ENCODE peak calls at places on chromosomes 16 and 17, in seven cellular contexts. One of them, this sample, is unnamed.
A peak's percentile ranks its signal among the peaks of the same experiment; 100 is the strongest.

GRCh38 chr16:629289-630023 is 1.3 kb upstream of the WFIKKN1 start:
- DNase-seq in Calu3: no peak
- DNase-seq in astrocyte of the spinal cord: no peak
- DNase-seq in left ventricle myocardium inferior: no peak
- DNase-seq in body of pancreas: peak; percentile 13
- DNase-seq in bronchial epithelial cell: no peak
- DNase-seq in AG09309: no peak
- DNase-seq in this sample: no peak

GRCh38 chr16:46765050-46765449 is 16.9 kb upstream of the MYLK3 start:
- DNase-seq in Calu3: no peak
- DNase-seq in astrocyte of the spinal cord: peak; percentile 68
- DNase-seq in left ventricle myocardium inferior: no peak
- DNase-seq in body of pancreas: no peak
- DNase-seq in bronchial epithelial cell: no peak
- DNase-seq in AG09309: peak; percentile 20
- DNase-seq in this sample: no peak

GRCh38 chr17:78899361-78900260 is 3.4 kb downstream of the CEP295NL start:
- DNase-seq in Calu3: peak; percentile 69
- DNase-seq in astrocyte of the spinal cord: no peak
- DNase-seq in left ventricle myocardium inferior: peak; percentile 76
- DNase-seq in body of pancreas: no peak
- DNase-seq in bronchial epithelial cell: no peak
- DNase-seq in AG09309: no peak
- DNase-seq in this sample: no peak

GRCh38 chr17:46212634-46213435 is 19.6 kb upstream of the KANSL1 start:
- DNase-seq in Calu3: peak; percentile 83
- DNase-seq in astrocyte of the spinal cord: peak; percentile 76
- DNase-seq in left ventricle myocardium inferior: no peak
- DNase-seq in body of pancreas: peak; percentile 80
- DNase-seq in bronchial epithelial cell: peak; percentile 61
- DNase-seq in AG09309: peak; percentile 75
- DNase-seq in this sample: no peak

GRCh38 chr17:9880582-9880999 is 24.5 kb downstream of the RCVRN start:
- DNase-seq in Calu3: peak; percentile 50
- DNase-seq in astrocyte of the spinal cord: peak; percentile 35
- DNase-seq in left ventricle myocardium inferior: no peak
- DNase-seq in body of pancreas: no peak
- DNase-seq in bronchial epithelial cell: peak; percentile 86
- DNase-seq in AG09309: no peak
- DNase-seq in this sample: no peak

GRCh38 chr16:89589241-89589926 is 13.8 kb downstream of the CPNE7 start:
- DNase-seq in Calu3: no peak
- DNase-seq in astrocyte of the spinal cord: no peak
- DNase-seq in left ventricle myocardium inferior: no peak
- DNase-seq in body of pancreas: no peak
- DNase-seq in bronchial epithelial cell: no peak
- DNase-seq in AG09309: no peak
- DNase-seq in this sample: no peak

GRCh38 chr16:84559311-84559932 is 55.0 kb upstream of the MEAK7 start:
- DNase-seq in Calu3: peak; percentile 51
- DNase-seq in astrocyte of the spinal cord: no peak
- DNase-seq in left ventricle myocardium inferior: no peak
- DNase-seq in body of pancreas: no peak
- DNase-seq in bronchial epithelial cell: no peak
- DNase-seq in AG09309: no peak
- DNase-seq in this sample: no peak

GRCh38 chr16:66603537-66604375 is 748 bp upstream of the CMTM3 start:
- DNase-seq in Calu3: peak; percentile 23
- DNase-seq in astrocyte of the spinal cord: peak; percentile 73
- DNase-seq in left ventricle myocardium inferior: peak; percentile 64
- DNase-seq in body of pancreas: no peak
- DNase-seq in bronchial epithelial cell: no peak
- DNase-seq in AG09309: no peak
- DNase-seq in this sample: peak; percentile 88

GRCh38 chr16:25317732-25318316 is 60.2 kb upstream of the ZKSCAN2 start:
- DNase-seq in Calu3: no peak
- DNase-seq in astrocyte of the spinal cord: no peak
- DNase-seq in left ventricle myocardium inferior: no peak
- DNase-seq in body of pancreas: no peak
- DNase-seq in bronchial epithelial cell: no peak
- DNase-seq in AG09309: no peak
- DNase-seq in this sample: no peak
- TF ChIP-seq CTCF in Calu3: no peak
- TF ChIP-seq CTCF in astrocyte of the spinal cord: no peak
- TF ChIP-seq CTCF in left ventricle myocardium inferior: no peak
- TF ChIP-seq CTCF in body of pancreas: no peak
- TF ChIP-seq CTCF in bronchial epithelial cell: no peak
- TF ChIP-seq CTCF in AG09309: no peak
- TF ChIP-seq CTCF in this sample: no peak

GRCh38 chr16:3022208-3022696 is 1.5 kb downstream of the HCFC1R1 start:
- DNase-seq in Calu3: peak; percentile 98
- DNase-seq in astrocyte of the spinal cord: peak; percentile 97
- DNase-seq in left ventricle myocardium inferior: peak; percentile 88
- DNase-seq in body of pancreas: peak; percentile 92
- DNase-seq in bronchial epithelial cell: peak; percentile 90
- DNase-seq in AG09309: peak; percentile 86
- DNase-seq in this sample: no peak

GRCh38 chr16:3022697-3023414 is 886 bp downstream of the HCFC1R1 start:
- DNase-seq in Calu3: no peak
- DNase-seq in astrocyte of the spinal cord: peak; percentile 51
- DNase-seq in left ventricle myocardium inferior: no peak
- DNase-seq in body of pancreas: no peak
- DNase-seq in bronchial epithelial cell: no peak
- DNase-seq in AG09309: no peak
- DNase-seq in this sample: no peak

GRCh38 chr16:3020604-3021448 is 658 bp downstream of the TNFRSF12A start:
- DNase-seq in Calu3: peak; percentile 98
- DNase-seq in astrocyte of the spinal cord: peak; percentile 91
- DNase-seq in left ventricle myocardium inferior: peak; percentile 75
- DNase-seq in body of pancreas: peak; percentile 95
- DNase-seq in bronchial epithelial cell: peak; percentile 72
- DNase-seq in AG09309: peak; percentile 68
- DNase-seq in this sample: no peak

GRCh38 chr16:3020247-3020603 is at the start of gene TNFRSF12A:
- DNase-seq in Calu3: peak; percentile 90
- DNase-seq in astrocyte of the spinal cord: peak; percentile 80
- DNase-seq in left ventricle myocardium inferior: peak; percentile 83
- DNase-seq in body of pancreas: peak; percentile 86
- DNase-seq in bronchial epithelial cell: peak; percentile 56
- DNase-seq in AG09309: no peak
- DNase-seq in this sample: no peak

GRCh38 chr16:3021449-3022207 is 1.5 kb downstream of the TNFRSF12A start:
- DNase-seq in Calu3: peak; percentile 96
- DNase-seq in astrocyte of the spinal cord: peak; percentile 98
- DNase-seq in left ventricle myocardium inferior: peak; percentile 84
- DNase-seq in body of pancreas: peak; percentile 85
- DNase-seq in bronchial epithelial cell: peak; percentile 91
- DNase-seq in AG09309: peak; percentile 82
- DNase-seq in this sample: peak; percentile 84
- TF ChIP-seq CTCF in Calu3: no peak
- TF ChIP-seq CTCF in astrocyte of the spinal cord: peak; percentile 39
- TF ChIP-seq CTCF in left ventricle myocardium inferior: peak; percentile 54
- TF ChIP-seq CTCF in body of pancreas: no peak
- TF ChIP-seq CTCF in bronchial epithelial cell: peak; percentile 48
- TF ChIP-seq CTCF in AG09309: peak; percentile 44
- TF ChIP-seq CTCF in this sample: peak; percentile 54

GRCh38 chr16:79997257-79997656 is 396.7 kb upstream of the MAF start:
- DNase-seq in Calu3: peak; percentile 20
- DNase-seq in astrocyte of the spinal cord: peak; percentile 9
- DNase-seq in left ventricle myocardium inferior: no peak
- DNase-seq in body of pancreas: no peak
- DNase-seq in bronchial epithelial cell: peak; percentile 31
- DNase-seq in AG09309: no peak
- DNase-seq in this sample: no peak
- TF ChIP-seq CTCF in Calu3: peak; percentile 43
- TF ChIP-seq CTCF in astrocyte of the spinal cord: peak; percentile 50
- TF ChIP-seq CTCF in left ventricle myocardium inferior: peak; percentile 35
- TF ChIP-seq CTCF in body of pancreas: no peak
- TF ChIP-seq CTCF in bronchial epithelial cell: peak; percentile 59
- TF ChIP-seq CTCF in AG09309: peak; percentile 63
- TF ChIP-seq CTCF in this sample: peak; percentile 64

GRCh38 chr17:55654821-55655220 is 67.8 kb downstream of the TMEM100 start:
- DNase-seq in Calu3: no peak
- DNase-seq in astrocyte of the spinal cord: no peak
- DNase-seq in left ventricle myocardium inferior: no peak
- DNase-seq in body of pancreas: no peak
- DNase-seq in bronchial epithelial cell: no peak
- DNase-seq in AG09309: no peak
- DNase-seq in this sample: no peak

GRCh38 chr17:55649935-55650597 is 72.6 kb downstream of the TMEM100 start:
- DNase-seq in Calu3: no peak
- DNase-seq in astrocyte of the spinal cord: no peak
- DNase-seq in left ventricle myocardium inferior: no peak
- DNase-seq in body of pancreas: no peak
- DNase-seq in bronchial epithelial cell: no peak
- DNase-seq in AG09309: no peak
- DNase-seq in this sample: no peak

GRCh38 chr17:55652114-55652513 is 70.5 kb downstream of the TMEM100 start:
- DNase-seq in Calu3: no peak
- DNase-seq in astrocyte of the spinal cord: no peak
- DNase-seq in left ventricle myocardium inferior: no peak
- DNase-seq in body of pancreas: no peak
- DNase-seq in bronchial epithelial cell: no peak
- DNase-seq in AG09309: no peak
- DNase-seq in this sample: no peak

GRCh38 chr17:55654015-55654414 is 68.6 kb downstream of the TMEM100 start:
- DNase-seq in Calu3: no peak
- DNase-seq in astrocyte of the spinal cord: no peak
- DNase-seq in left ventricle myocardium inferior: no peak
- DNase-seq in body of pancreas: no peak
- DNase-seq in bronchial epithelial cell: no peak
- DNase-seq in AG09309: no peak
- DNase-seq in this sample: no peak

GRCh38 chr17:55652825-55653224 is 69.8 kb downstream of the TMEM100 start:
- DNase-seq in Calu3: no peak
- DNase-seq in astrocyte of the spinal cord: no peak
- DNase-seq in left ventricle myocardium inferior: no peak
- DNase-seq in body of pancreas: no peak
- DNase-seq in bronchial epithelial cell: peak; percentile 49
- DNase-seq in AG09309: no peak
- DNase-seq in this sample: no peak
- TF ChIP-seq CTCF in Calu3: no peak
- TF ChIP-seq CTCF in astrocyte of the spinal cord: no peak
- TF ChIP-seq CTCF in left ventricle myocardium inferior: no peak
- TF ChIP-seq CTCF in body of pancreas: no peak
- TF ChIP-seq CTCF in bronchial epithelial cell: no peak
- TF ChIP-seq CTCF in AG09309: peak; percentile 7
- TF ChIP-seq CTCF in this sample: no peak

DNA sequence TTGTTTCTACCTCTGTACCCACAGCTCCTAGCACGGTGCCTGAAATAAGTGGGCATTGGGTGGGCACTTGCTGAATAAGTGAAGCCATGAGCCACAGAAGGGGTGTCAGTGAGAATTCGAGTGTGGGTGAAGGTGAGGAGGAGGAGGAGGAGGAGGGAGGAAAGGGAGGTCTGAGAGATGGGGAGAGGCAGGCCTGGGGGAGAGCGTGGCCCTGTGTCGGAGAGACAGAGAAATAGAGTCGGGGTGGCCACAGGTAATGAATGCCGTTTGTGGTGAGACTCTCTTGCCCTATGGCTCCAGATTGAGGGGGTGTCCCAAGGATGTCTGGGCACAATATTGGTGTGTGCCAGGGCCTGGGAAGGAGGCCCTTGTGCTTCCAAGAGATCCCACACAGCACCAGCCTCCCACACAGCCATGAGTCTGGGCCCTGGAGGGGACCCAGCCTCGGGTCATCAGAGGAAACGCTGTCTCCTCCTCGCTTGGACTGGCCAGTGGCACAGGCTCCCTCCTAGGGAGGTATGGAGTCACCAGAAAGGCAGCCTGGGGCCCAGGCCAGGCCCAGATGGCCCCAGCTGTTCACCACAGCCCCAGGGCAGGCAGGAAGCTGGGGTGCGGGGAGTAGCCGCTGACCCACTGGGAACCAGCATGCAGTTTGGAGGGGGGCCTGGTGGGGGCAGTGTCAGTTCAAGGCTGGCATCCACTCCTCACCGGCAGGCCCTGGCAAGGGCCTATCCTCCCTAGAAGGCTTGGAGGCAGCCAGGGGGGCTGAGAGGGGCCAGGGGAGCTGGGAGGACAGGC is 49.0 kb downstream of the SDK2 start:
- DNase-seq in Calu3: peak; percentile 10
- DNase-seq in astrocyte of the spinal cord: no peak
- DNase-seq in left ventricle myocardium inferior: peak; percentile 74
- DNase-seq in body of pancreas: no peak
- DNase-seq in bronchial epithelial cell: peak; percentile 32
- DNase-seq in AG09309: no peak
- DNase-seq in this sample: no peak
- TF ChIP-seq CTCF in Calu3: no peak
- TF ChIP-seq CTCF in astrocyte of the spinal cord: peak; percentile 32
- TF ChIP-seq CTCF in left ventricle myocardium inferior: peak; percentile 50
- TF ChIP-seq CTCF in body of pancreas: no peak
- TF ChIP-seq CTCF in bronchial epithelial cell: peak; percentile 90
- TF ChIP-seq CTCF in AG09309: no peak
- TF ChIP-seq CTCF in this sample: peak; percentile 79

GRCh38 chr17:788551-788950 is 6.4 kb downstream of the MRM3 start:
- DNase-seq in Calu3: no peak
- DNase-seq in astrocyte of the spinal cord: no peak
- DNase-seq in left ventricle myocardium inferior: no peak
- DNase-seq in body of pancreas: no peak
- DNase-seq in bronchial epithelial cell: no peak
- DNase-seq in AG09309: no peak
- DNase-seq in this sample: no peak
- TF ChIP-seq CTCF in Calu3: no peak
- TF ChIP-seq CTCF in astrocyte of the spinal cord: no peak
- TF ChIP-seq CTCF in left ventricle myocardium inferior: no peak
- TF ChIP-seq CTCF in body of pancreas: no peak
- TF ChIP-seq CTCF in bronchial epithelial cell: no peak
- TF ChIP-seq CTCF in AG09309: no peak
- TF ChIP-seq CTCF in this sample: no peak

DNA sequence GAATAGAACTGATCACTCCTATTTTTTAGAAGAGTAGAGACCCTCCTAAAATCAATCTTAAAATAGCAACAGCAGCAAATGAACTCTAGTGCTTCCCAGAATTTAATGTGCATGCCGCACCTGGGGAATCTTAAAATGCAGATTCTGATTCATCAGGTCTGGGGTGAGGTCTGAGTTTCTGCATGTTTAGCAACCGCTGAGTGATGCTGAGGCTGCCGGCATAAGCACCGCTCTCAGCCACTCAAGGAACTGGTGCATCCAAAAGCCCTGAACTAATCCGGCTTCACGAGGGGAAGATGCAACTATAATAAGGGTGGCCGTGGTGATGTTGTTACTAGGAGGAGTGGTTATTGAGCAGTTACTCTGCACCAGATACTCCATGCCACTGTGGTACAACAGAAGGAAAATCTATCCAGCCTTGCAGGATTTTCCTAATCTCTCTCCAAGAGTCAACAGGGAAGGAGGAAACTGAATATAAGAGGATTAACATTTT is 19.7 kb downstream of the SDK2 start:
- DNase-seq in Calu3: no peak
- DNase-seq in astrocyte of the spinal cord: no peak
- DNase-seq in left ventricle myocardium inferior: no peak
- DNase-seq in body of pancreas: no peak
- DNase-seq in bronchial epithelial cell: peak; percentile 83
- DNase-seq in AG09309: no peak
- DNase-seq in this sample: no peak
- TF ChIP-seq CTCF in Calu3: no peak
- TF ChIP-seq CTCF in astrocyte of the spinal cord: no peak
- TF ChIP-seq CTCF in left ventricle myocardium inferior: no peak
- TF ChIP-seq CTCF in body of pancreas: no peak
- TF ChIP-seq CTCF in bronchial epithelial cell: no peak
- TF ChIP-seq CTCF in AG09309: no peak
- TF ChIP-seq CTCF in this sample: no peak

GRCh38 chr17:73968680-73969079 is 234.8 kb upstream of the RPL38 start:
- DNase-seq in Calu3: no peak
- DNase-seq in astrocyte of the spinal cord: no peak
- DNase-seq in left ventricle myocardium inferior: no peak
- DNase-seq in body of pancreas: no peak
- DNase-seq in bronchial epithelial cell: no peak
- DNase-seq in AG09309: no peak
- DNase-seq in this sample: no peak
- TF ChIP-seq CTCF in Calu3: no peak
- TF ChIP-seq CTCF in astrocyte of the spinal cord: no peak
- TF ChIP-seq CTCF in left ventricle myocardium inferior: no peak
- TF ChIP-seq CTCF in body of pancreas: no peak
- TF ChIP-seq CTCF in bronchial epithelial cell: no peak
- TF ChIP-seq CTCF in AG09309: no peak
- TF ChIP-seq CTCF in this sample: no peak

This sample was measured in type B pancreatic cell.